ENCODE peak calls at places on chromosome 9, in eight cellular contexts. X is thoracic aorta; M is psoas muscle; E is Caco-2; D is GM12878; Z is pancreas; L is suprapubic skin; W is CD4-positive, alpha-beta memory T cell. K is an unnamed sample.
A peak's percentile ranks its signal among the peaks of the same experiment; 100 is the strongest.

GRCh38 chr9:100170556-100170955 is 71.5 kb downstream of the INVS start:
- DNase-seq in X (no peak), M (no peak), E (no peak), D (no peak), Z (no peak), L (no peak), W (no peak), K (no peak)

GRCh38 chr9:84597131-84597530 is 72.4 kb upstream of the NTRK2 start:
- DNase-seq in X (no peak), M (no peak), E (no peak), D (peak; percentile 56), Z (no peak), L (no peak), W (no peak), K (no peak)

GRCh38 chr9:110655723-110656641 is 12.6 kb upstream of the MUSK start:
- DNase-seq in X (peak; percentile 5), M (peak; percentile 29), E (no peak), D (no peak), Z (no peak), L (no peak), W (no peak), K (no peak)

GRCh38 chr9:5587024-5587423 is 41.9 kb upstream of the RIC1 start:
- DNase-seq in X (no peak), M (no peak), E (no peak), D (no peak), Z (no peak), L (no peak), W (no peak), K (no peak)

GRCh38 chr9:116585204-116585603 is 101.9 kb upstream of the TRIM32 start:
- DNase-seq in X (no peak), M (no peak), E (no peak), D (no peak), Z (no peak), L (no peak), W (no peak), K (no peak)

GRCh38 chr9:114372971-114373591 is 14.7 kb downstream of the AKNA start:
- DNase-seq in X (no peak), M (peak; percentile 54), E (no peak), D (peak; percentile 93), Z (peak; percentile 58), L (no peak), W (peak; percentile 91), K (no peak)

GRCh38 chr9:105073147-105073546 is 145.2 kb upstream of the ABCA1 start:
- DNase-seq in X (no peak), M (no peak), E (no peak), D (no peak), Z (no peak), L (no peak), W (no peak), K (no peak)

GRCh38 chr9:111348821-111349271 is 18.8 kb upstream of the OR2K2 start:
- DNase-seq in X (no peak), M (no peak), E (peak; percentile 52), D (no peak), Z (no peak), L (no peak), W (no peak), K (no peak)

GRCh38 chr9:76032652-76033373 is 142.3 kb downstream of the PCSK5 start:
- DNase-seq in X (no peak), M (no peak), E (no peak), D (no peak), Z (no peak), L (no peak), W (no peak), K (no peak)

GRCh38 chr9:136644593-136645342 is 17.9 kb upstream of the EGFL7 start:
- DNase-seq in X (peak; percentile 33), M (peak; percentile 75), E (peak; percentile 63), D (no peak), Z (peak; percentile 66), L (no peak), W (peak; percentile 62), K (no peak)

GRCh38 chr9:109107402-109108240 is 12.1 kb downstream of the TMEM245 start:
- DNase-seq in X (no peak), M (no peak), E (no peak), D (no peak), Z (no peak), L (no peak), W (no peak), K (no peak)

GRCh38 chr9:17627641-17628040 is 48.8 kb downstream of the SH3GL2 start:
- DNase-seq in X (no peak), M (no peak), E (no peak), D (no peak), Z (no peak), L (no peak), W (no peak), K (no peak)

GRCh38 chr9:23731373-23731772 is 94.7 kb downstream of the ELAVL2 start:
- DNase-seq in X (no peak), M (no peak), E (no peak), D (no peak), Z (no peak), L (no peak), W (no peak), K (no peak)

GRCh38 chr9:10910779-10911178 is 298.0 kb upstream of the PTPRD start:
- DNase-seq in X (no peak), M (no peak), E (no peak), D (no peak), Z (no peak), L (no peak), W (no peak), K (no peak)

GRCh38 chr9:112495614-112496013 is 9.0 kb downstream of the KIAA1958 start:
- DNase-seq in X (no peak), M (no peak), E (no peak), D (no peak), Z (no peak), L (no peak), W (no peak), K (no peak)

GRCh38 chr9:16211952-16212351 is 658.5 kb downstream of the BNC2 start:
- DNase-seq in X (no peak), M (no peak), E (no peak), D (no peak), Z (no peak), L (no peak), W (no peak), K (no peak)

GRCh38 chr9:13443380-13444271 is 164.1 kb upstream of the MPDZ start:
- DNase-seq in X (no peak), M (no peak), E (no peak), D (no peak), Z (no peak), L (no peak), W (no peak), K (no peak)

GRCh38 chr9:127835930-127836586 is 18.4 kb downstream of the ENG start:
- DNase-seq in X (no peak), M (peak; percentile 70), E (no peak), D (no peak), Z (peak; percentile 49), L (peak; percentile 80), W (no peak), K (no peak)

GRCh38 chr9:6893350-6894131 is 135.8 kb downstream of the KDM4C start:
- DNase-seq in X (no peak), M (no peak), E (no peak), D (peak; percentile 20), Z (no peak), L (no peak), W (no peak), K (no peak)

GRCh38 chr9:37329576-37329975 is 92.9 kb upstream of the GRHPR start:
- DNase-seq in X (no peak), M (no peak), E (no peak), D (no peak), Z (no peak), L (no peak), W (peak; percentile 9), K (no peak)

GRCh38 chr9:5886114-5886939 is 4.4 kb upstream of the MLANA start:
- DNase-seq in X (no peak), M (peak; percentile 64), E (peak; percentile 76), D (peak; percentile 40), Z (peak; percentile 56), L (peak; percentile 84), W (peak; percentile 69), K (peak; percentile 58)

GRCh38 chr9:114571391-114571790 is 16.2 kb upstream of the ATP6V1G1 start:
- DNase-seq in X (no peak), M (no peak), E (no peak), D (no peak), Z (no peak), L (no peak), W (no peak), K (no peak)

GRCh38 chr9:69421908-69422801 is 97.1 kb downstream of the ENTREP1 start:
- DNase-seq in X (no peak), M (peak; percentile 37), E (peak; percentile 33), D (no peak), Z (peak; percentile 53), L (no peak), W (peak; percentile 46), K (no peak)

GRCh38 chr9:134368571-134368970 is 42.3 kb downstream of the RXRA start:
- DNase-seq in X (no peak), M (no peak), E (no peak), D (no peak), Z (no peak), L (no peak), W (no peak), K (no peak)
- H3K4me1 ChIP-seq in X (peaks cover 85% of the 10 kb centered on the region), M (peaks cover 92% of the 10 kb centered on the region), E (peaks cover 15% of the 10 kb centered on the region), D (no peaks in the 10 kb centered on the region), Z (peaks cover 13% of the 10 kb centered on the region), L (peaks cover 96% of the 10 kb centered on the region), W (no peaks in the 10 kb centered on the region), K (peaks cover 96% of the 10 kb centered on the region)

DNA sequence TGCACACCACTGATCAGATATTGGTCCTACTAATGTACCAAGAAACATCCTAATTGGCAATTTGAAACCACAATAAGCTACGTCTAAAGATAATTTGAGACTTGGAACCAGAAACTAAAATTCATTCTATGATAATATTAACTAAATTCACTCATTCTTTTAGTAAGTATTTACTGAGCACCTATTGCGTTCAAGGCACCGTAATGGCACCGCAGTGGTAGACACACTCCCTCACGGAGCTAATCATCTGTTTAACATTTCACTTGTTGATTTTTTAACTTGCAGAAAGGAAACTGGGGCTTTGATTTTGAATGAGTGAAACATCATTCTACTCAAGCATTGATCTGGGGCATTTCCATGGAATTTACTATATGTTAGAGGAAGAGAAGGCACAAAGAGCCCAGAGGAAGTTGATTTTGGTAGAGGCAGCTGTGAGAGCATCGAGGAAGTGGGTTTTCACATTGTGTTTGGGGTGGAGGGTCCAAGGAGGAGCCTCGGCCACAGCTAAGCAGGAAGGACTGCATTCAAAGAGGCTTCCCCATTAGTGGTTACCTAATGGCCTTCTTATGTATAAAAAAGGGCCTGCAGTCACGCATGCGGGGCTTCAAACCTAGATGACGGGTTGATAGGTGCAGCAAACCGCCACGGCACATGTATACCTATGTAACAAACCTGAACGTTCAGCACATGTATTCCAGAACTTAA is 7.1 kb downstream of the RAPGEF1 start:
- DNase-seq in X (no peak), M (no peak), E (no peak), D (no peak), Z (no peak), L (no peak), W (peak; percentile 66), K (no peak)
- H3K4me1 ChIP-seq in X (peaks cover 92% of the 10 kb centered on the region), M (peaks cover 94% of the 10 kb centered on the region), E (peaks cover 55% of the 10 kb centered on the region), D (peaks cover 77% of the 10 kb centered on the region), Z (peaks cover 30% of the 10 kb centered on the region), L (peaks cover 90% of the 10 kb centered on the region), W (peaks cover 97% of the 10 kb centered on the region), K (peaks cover 98% of the 10 kb centered on the region)

GRCh38 chr9:121736964-121737462 is 85.6 kb downstream of the DAB2IP start:
- DNase-seq in X (no peak), M (peak; percentile 54), E (peak; percentile 78), D (no peak), Z (peak; percentile 80), L (no peak), W (no peak), K (no peak)
- H3K4me1 ChIP-seq in X (peaks cover 85% of the 10 kb centered on the region), M (peaks cover 95% of the 10 kb centered on the region), E (peaks cover 36% of the 10 kb centered on the region), D (peaks cover 11% of the 10 kb centered on the region), Z (peaks cover 18% of the 10 kb centered on the region), L (peaks cover 69% of the 10 kb centered on the region), W (no peaks in the 10 kb centered on the region), K (peaks cover 84% of the 10 kb centered on the region)

GRCh38 chr9:130864541-130864940 is 29.5 kb downstream of the ABL1 start:
- DNase-seq in X (no peak), M (no peak), E (no peak), D (no peak), Z (no peak), L (no peak), W (no peak), K (no peak)
- H3K4me1 ChIP-seq in X (peaks cover 49% of the 10 kb centered on the region), M (peaks cover 31% of the 10 kb centered on the region), E (peaks cover 6% of the 10 kb centered on the region), D (peaks cover under 1% of the 10 kb centered on the region), Z (no peaks in the 10 kb centered on the region), L (peaks cover 41% of the 10 kb centered on the region), W (no peaks in the 10 kb centered on the region), K (peaks cover 37% of the 10 kb centered on the region)